ENCODE peak calls at places on chromosome 10, in four cellular contexts. A is H9, N is H1, K is IMR-90. Z is an unnamed sample.

GRCh38 chr10:127912607-127913367 is 5.9 kb downstream of the PTPRE start:
- DNase-seq in K (no peak), A (no peak), N (no peak), Z (no peak)

GRCh38 chr10:68628576-68629127 is 68.5 kb downstream of the TET1 start:
- DNase-seq in N (no peak), A (no peak), K (peak), Z (no peak)

GRCh38 chr10:22345301-22346086 is at the start of gene SPAG6:
- DNase-seq in K (no peak), N (peak), A (peak), Z (peak)

GRCh38 chr10:118982366-118982765 is 47.1 kb upstream of the NANOS1 start:
- DNase-seq in N (no peak), K (no peak), A (peak), Z (no peak)

GRCh38 chr10:102643346-102644065 is 773 bp upstream of the TRIM8 start:
- DNase-seq in N (peak), A (peak), K (peak), Z (peak)

GRCh38 chr10:97608991-97609561 is 19.6 kb downstream of the C10orf62 start:
- DNase-seq in K (no peak), N (no peak), A (no peak), Z (no peak)

GRCh38 chr10:133396035-133396624 is 2.2 kb downstream of the MTG1 start:
- DNase-seq in K (no peak), N (no peak), A (no peak), Z (no peak)

GRCh38 chr10:7696545-7696944 is 6.6 kb upstream of the ITIH2 start:
- DNase-seq in K (no peak), N (no peak), A (no peak), Z (no peak)

GRCh38 chr10:23556727-23557440 is 118.0 kb downstream of the OTUD1 start:
- DNase-seq in A (no peak), K (peak), N (no peak), Z (no peak)

GRCh38 chr10:28938745-28939144 is 261.4 kb downstream of the BAMBI start:
- DNase-seq in K (peak), N (no peak), A (no peak), Z (no peak)

GRCh38 chr10:30781571-30782542 is 152.3 kb upstream of the LYZL2 start:
- DNase-seq in K (no peak), N (no peak), A (no peak), Z (no peak)

GRCh38 chr10:12588091-12588850 is 238.9 kb downstream of the CAMK1D start:
- DNase-seq in A (no peak), N (no peak), K (no peak), Z (no peak)

GRCh38 chr10:17092216-17092944 is 37.2 kb downstream of the CUBN start:
- DNase-seq in N (no peak), A (no peak), K (no peak), Z (no peak)

GRCh38 chr10:88234332-88234731 is 348.8 kb downstream of the RNLS start:
- DNase-seq in K (no peak), A (no peak), N (no peak), Z (no peak)

DNA sequence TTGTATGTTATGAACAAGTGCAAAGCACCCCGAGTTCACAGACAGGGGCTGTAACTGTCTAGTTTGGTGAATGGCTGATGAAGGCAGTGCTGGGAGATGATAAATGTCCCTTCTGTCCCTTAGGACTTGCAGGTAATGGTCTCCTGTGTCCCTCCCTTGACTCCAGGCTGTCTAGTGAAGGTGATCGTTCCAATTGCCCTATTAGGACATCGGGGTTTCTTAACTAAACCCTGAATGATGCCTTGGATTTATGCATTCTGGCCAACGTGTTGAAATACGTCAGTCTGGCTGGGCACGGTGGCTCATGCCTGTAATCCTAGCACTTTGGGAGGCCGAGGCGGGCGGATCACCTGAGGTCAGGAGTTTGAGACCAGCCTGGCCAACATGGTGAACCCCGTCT is 69.4 kb downstream of the PFKFB3 start:
- DNase-seq in A (no peak), K (no peak), N (no peak), Z (no peak)
- H4K5ac ChIP-seq in A (no peak), K (no peak), N (no peak), Z (no peak)

GRCh38 chr10:4057021-4057420 is 272.0 kb upstream of the KLF6 start:
- DNase-seq in N (no peak), K (no peak), A (no peak), Z (no peak)
- H2BK15ac ChIP-seq in N (no peak), K (no peak), A (no peak), Z (no peak)

GRCh38 chr10:58267713-58268453 is at the start of gene IPMK:
- DNase-seq in A (peak), N (peak), K (peak), Z (peak)
- H2AK5ac ChIP-seq in A (no peak), N (no peak), K (no peak), Z (no peak)

GRCh38 chr10:122241836-122242235 is 29.3 kb upstream of the BTBD16 start:
- DNase-seq in A (no peak), K (no peak), N (no peak), Z (no peak)
- H4K5ac ChIP-seq in A (no peak), K (no peak), N (no peak), Z (no peak)

GRCh38 chr10:49297818-49298665 is 928 bp upstream of the C10orf71 start:
- DNase-seq in A (no peak), N (no peak), K (no peak), Z (peak)
- H2BK15ac ChIP-seq in A (no peak), N (no peak), K (no peak), Z (no peak)

DNA sequence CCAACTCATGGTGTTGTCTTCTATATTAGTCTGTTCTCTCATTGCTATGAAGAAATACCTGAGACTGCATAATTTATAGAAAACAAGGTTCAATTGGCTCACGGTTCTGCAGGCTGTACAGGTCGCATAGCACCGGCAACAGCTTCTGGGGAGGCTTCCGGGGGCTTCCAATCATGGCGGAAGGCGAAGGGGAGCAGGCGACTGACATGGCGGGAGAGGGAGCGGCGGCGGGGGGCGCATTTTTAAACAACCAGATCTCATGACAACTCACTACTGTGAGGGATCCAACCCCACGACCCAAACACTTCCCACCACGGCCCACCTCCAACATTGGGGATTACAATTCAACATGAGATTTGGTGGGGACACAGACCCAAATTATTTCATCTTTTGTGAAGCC is 28.7 kb upstream of the GDI2 start:
- DNase-seq in N (no peak), K (no peak), A (no peak), Z (no peak)
- H2AK5ac ChIP-seq in N (no peak), K (no peak), A (no peak), Z (no peak)

GRCh38 chr10:126392469-126392868 is 4.2 kb upstream of the ADAM12 start:
- DNase-seq in A (no peak), K (no peak), N (no peak), Z (no peak)

GRCh38 chr10:126392068-126392467 is 3.8 kb upstream of the ADAM12 start:
- DNase-seq in A (no peak), N (no peak), K (no peak), Z (no peak)

GRCh38 chr10:126390324-126390723 is 2.0 kb upstream of the ADAM12 start:
- DNase-seq in N (no peak), K (no peak), A (no peak), Z (no peak)

GRCh38 chr10:126393076-126393475 is 4.8 kb upstream of the ADAM12 start:
- DNase-seq in A (no peak), K (no peak), N (no peak), Z (no peak)

DNA sequence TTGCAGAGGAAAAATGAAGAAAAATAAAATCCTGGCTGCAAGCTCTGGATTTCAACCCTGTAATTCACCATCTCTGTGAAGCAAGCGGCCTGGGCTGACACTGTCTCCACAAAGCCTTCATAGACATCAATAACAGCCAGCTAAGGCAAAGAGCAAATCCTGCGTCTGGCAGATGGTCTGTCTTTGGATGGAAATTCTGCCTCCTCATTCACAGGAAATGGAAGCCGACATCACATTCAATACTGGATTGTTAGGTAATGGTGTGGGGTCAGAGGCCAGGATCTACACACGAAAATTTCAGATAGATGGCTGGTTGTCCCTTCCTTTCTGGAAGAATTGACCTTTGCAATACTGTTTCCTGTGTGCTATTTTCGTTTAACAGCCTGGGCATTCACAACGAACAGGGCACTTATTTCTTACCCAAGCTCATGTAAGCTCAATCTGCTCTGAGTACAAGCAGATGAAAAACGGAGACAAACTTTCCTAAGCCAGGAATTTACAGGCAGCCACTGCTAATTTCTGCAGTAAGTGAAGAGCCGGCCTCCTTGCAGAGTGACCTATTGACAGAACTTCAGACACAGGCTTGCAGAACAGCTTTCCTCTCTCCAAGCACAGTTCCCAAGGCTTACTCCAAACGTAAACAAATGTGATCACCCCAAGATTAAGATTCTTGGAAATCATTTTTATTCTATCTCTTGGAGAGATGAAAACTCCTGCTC is 3.0 kb upstream of the ADAM12 start:
- DNase-seq in A (no peak), K (peak), N (no peak), Z (no peak)
- H4K5ac ChIP-seq in A (no peak), K (peak), N (no peak), Z (no peak)

Z was measured in mesendoderm.